ENCODE peak calls at places on chromosome 12, in seven cellular contexts. M is stimulated activated CD4-positive, alpha-beta T cell treated with anti-CD3 and anti-CD28 coated beads, Interleukin-1b, Interleukin-23, amount 100 ng/mL, for 1 hour; Z is mesothelial cell of epicardium; V is upper lobe of right lung; J is nephron progenitor cell; C is WTC11; X is HFFc6. U is an unnamed sample.

GRCh38 chr12:106252056-106252455 is 4.2 kb upstream of the CKAP4 start:
- DNase-seq in M (no peak), Z (no peak), V (no peak), J (no peak), C (no peak), X (no peak), U (no peak)

GRCh38 chr12:11965258-11965910 is 105.4 kb upstream of the BCL2L14 start:
- DNase-seq in M (no peak), Z (no peak), V (no peak), J (no peak), C (no peak), X (no peak), U (no peak)

GRCh38 chr12:130617219-130617618 is 98.9 kb downstream of the RIMBP2 start:
- DNase-seq in M (no peak), Z (no peak), V (no peak), J (no peak), C (no peak), X (no peak), U (no peak)

GRCh38 chr12:99911967-99912366 is 72.8 kb downstream of the ANKS1B start:
- DNase-seq in M (no peak), Z (no peak), V (no peak), J (no peak), C (no peak), X (peak), U (no peak)

GRCh38 chr12:100593490-100593889 is 20.0 kb downstream of the GAS2L3 start:
- DNase-seq in M (no peak), Z (no peak), V (no peak), J (no peak), C (no peak), X (no peak), U (no peak)

GRCh38 chr12:30909721-30910350 is 16.7 kb upstream of the TSPAN11 start:
- DNase-seq in M (no peak), Z (no peak), V (no peak), J (no peak), C (no peak), X (no peak), U (no peak)

GRCh38 chr12:54204316-54204715 is 15.5 kb upstream of the SMUG1 start:
- DNase-seq in M (no peak), Z (no peak), V (no peak), J (no peak), C (no peak), X (no peak), U (no peak)

GRCh38 chr12:91786490-91787272 is 359.0 kb downstream of the BTG1 start:
- DNase-seq in M (no peak), Z (no peak), V (no peak), J (no peak), C (no peak), X (no peak), U (no peak)

GRCh38 chr12:32598688-32599087 is 80.4 kb upstream of the DNM1L start:
- DNase-seq in M (no peak), Z (no peak), V (no peak), J (no peak), C (no peak), X (no peak), U (no peak)

GRCh38 chr12:75816892-75817291 is 214.7 kb downstream of the PHLDA1 start:
- DNase-seq in M (no peak), Z (no peak), V (no peak), J (no peak), C (no peak), X (peak), U (no peak)

GRCh38 chr12:58313091-58313855 is 371.9 kb downstream of the ATP23 start:
- DNase-seq in M (no peak), Z (no peak), V (no peak), J (no peak), C (no peak), X (peak), U (no peak)

GRCh38 chr12:65892905-65893304 is 68.6 kb downstream of the HMGA2 start:
- DNase-seq in M (no peak), Z (no peak), V (no peak), J (peak), C (no peak), X (peak), U (no peak)

GRCh38 chr12:55727643-55728184 is 1.1 kb downstream of the CD63 start:
- DNase-seq in M (no peak), Z (no peak), V (peak), J (no peak), C (no peak), X (peak), U (peak)

GRCh38 chr12:63294327-63294632 is 143.3 kb upstream of the AVPR1A start:
- DNase-seq in M (no peak), Z (no peak), V (no peak), J (no peak), C (no peak), X (peak), U (no peak)

GRCh38 chr12:130280226-130280625 is 57.5 kb upstream of the PIWIL1 start:
- DNase-seq in M (no peak), Z (no peak), V (no peak), J (no peak), C (no peak), X (peak), U (no peak)

U was measured in SHP77.